ENCODE peak calls at places on chromosomes 11 and 22, in six cellular contexts. One of them, this sample, is unnamed.
A peak's percentile ranks its signal among the peaks of the same experiment; 100 is the strongest.

GRCh38 chr11:120562806-120563425 is 51.4 kb downstream of the GRIK4 start:
- DNase-seq in H4: no peak
- DNase-seq in ELR: no peak
- DNase-seq in caudate nucleus: no peak
- DNase-seq in ACHN: no peak
- DNase-seq in A172: no peak
- DNase-seq in this sample: no peak

GRCh38 chr11:85884581-85885021 is 29.4 kb downstream of the CCDC83 start:
- DNase-seq in H4: peak; percentile 35
- DNase-seq in ELR: peak; percentile 16
- DNase-seq in caudate nucleus: no peak
- DNase-seq in ACHN: no peak
- DNase-seq in A172: peak; percentile 45
- DNase-seq in this sample: no peak

GRCh38 chr11:89633125-89633695 is 76.9 kb upstream of the TRIM77 start:
- DNase-seq in H4: no peak
- DNase-seq in ELR: no peak
- DNase-seq in caudate nucleus: peak; percentile 0
- DNase-seq in ACHN: no peak
- DNase-seq in A172: no peak
- DNase-seq in this sample: no peak

GRCh38 chr11:122264121-122264520 is 148.1 kb upstream of the BLID start:
- DNase-seq in H4: no peak
- DNase-seq in ELR: no peak
- DNase-seq in caudate nucleus: no peak
- DNase-seq in ACHN: no peak
- DNase-seq in A172: no peak
- DNase-seq in this sample: no peak

GRCh38 chr22:46259374-46259773 is 3.8 kb downstream of the PKDREJ start:
- DNase-seq in H4: no peak
- DNase-seq in ELR: no peak
- DNase-seq in caudate nucleus: no peak
- DNase-seq in ACHN: no peak
- DNase-seq in A172: no peak
- DNase-seq in this sample: no peak

GRCh38 chr22:21693333-21693998 is 27.7 kb downstream of the PPIL2 start:
- DNase-seq in H4: no peak
- DNase-seq in ELR: no peak
- DNase-seq in caudate nucleus: no peak
- DNase-seq in ACHN: no peak
- DNase-seq in A172: no peak
- DNase-seq in this sample: no peak

GRCh38 chr11:33089776-33090175 is 50.4 kb downstream of the TCP11L1 start:
- DNase-seq in H4: no peak
- DNase-seq in ELR: peak; percentile 7
- DNase-seq in caudate nucleus: no peak
- DNase-seq in ACHN: peak; percentile 11
- DNase-seq in A172: peak; percentile 26
- DNase-seq in this sample: no peak

GRCh38 chr11:37282367-37282766 is 684.3 kb upstream of the RAG2 start:
- DNase-seq in H4: no peak
- DNase-seq in ELR: no peak
- DNase-seq in caudate nucleus: no peak
- DNase-seq in ACHN: no peak
- DNase-seq in A172: no peak
- DNase-seq in this sample: no peak

This sample was measured in hepatocyte.